ENCODE peak calls at places on chromosomes 12 and 14, in six cellular contexts. One of them, this sample, is unnamed. For H3K27me3, the result is how much of the 10 kb centered on the place peaks cover.

GRCh38 chr14:30573203-30573814 is 14.4 kb downstream of the G2E3 start:
- DNase-seq in dorsolateral prefrontal cortex: no peak
- DNase-seq in keratinocyte: no peak
- DNase-seq in Peyer's patch: no peak
- DNase-seq in GM06990: no peak
- DNase-seq in mesenchymal stem cell: peak
- DNase-seq in this sample: no peak

GRCh38 chr14:31205681-31206535 is 1.7 kb downstream of the HECTD1 start:
- DNase-seq in dorsolateral prefrontal cortex: no peak
- DNase-seq in keratinocyte: no peak
- DNase-seq in Peyer's patch: no peak
- DNase-seq in GM06990: no peak
- DNase-seq in mesenchymal stem cell: peak
- DNase-seq in this sample: no peak

GRCh38 chr12:2418579-2418978 is 365.8 kb downstream of the CACNA1C start:
- DNase-seq in dorsolateral prefrontal cortex: no peak
- DNase-seq in keratinocyte: no peak
- DNase-seq in Peyer's patch: no peak
- DNase-seq in GM06990: no peak
- DNase-seq in mesenchymal stem cell: no peak
- DNase-seq in this sample: no peak

GRCh38 chr12:5203274-5203673 is 159.6 kb downstream of the KCNA5 start:
- DNase-seq in dorsolateral prefrontal cortex: no peak
- DNase-seq in keratinocyte: no peak
- DNase-seq in Peyer's patch: no peak
- DNase-seq in GM06990: no peak
- DNase-seq in mesenchymal stem cell: no peak
- DNase-seq in this sample: no peak

GRCh38 chr14:30443368-30444007 is 115.5 kb upstream of the G2E3 start:
- DNase-seq in dorsolateral prefrontal cortex: no peak
- DNase-seq in keratinocyte: no peak
- DNase-seq in Peyer's patch: no peak
- DNase-seq in GM06990: no peak
- DNase-seq in mesenchymal stem cell: peak
- DNase-seq in this sample: no peak

GRCh38 chr14:24298892-24299254 is 707 bp downstream of the DHRS1 start:
- DNase-seq in dorsolateral prefrontal cortex: no peak
- DNase-seq in keratinocyte: peak
- DNase-seq in Peyer's patch: no peak
- DNase-seq in GM06990: no peak
- DNase-seq in mesenchymal stem cell: peak
- DNase-seq in this sample: peak

GRCh38 chr12:26224657-26225056 is 29.3 kb downstream of the SSPN start:
- DNase-seq in dorsolateral prefrontal cortex: no peak
- DNase-seq in keratinocyte: no peak
- DNase-seq in Peyer's patch: no peak
- DNase-seq in GM06990: no peak
- DNase-seq in mesenchymal stem cell: no peak
- DNase-seq in this sample: no peak

GRCh38 chr12:56361487-56362129 is 1.0 kb downstream of the APOF start:
- DNase-seq in dorsolateral prefrontal cortex: no peak
- DNase-seq in keratinocyte: no peak
- DNase-seq in Peyer's patch: no peak
- DNase-seq in GM06990: no peak
- DNase-seq in mesenchymal stem cell: no peak
- DNase-seq in this sample: no peak

GRCh38 chr12:27542628-27543027 is 18.6 kb downstream of the PPFIBP1 start:
- DNase-seq in dorsolateral prefrontal cortex: no peak
- DNase-seq in keratinocyte: peak
- DNase-seq in Peyer's patch: no peak
- DNase-seq in GM06990: no peak
- DNase-seq in mesenchymal stem cell: peak
- DNase-seq in this sample: no peak

GRCh38 chr14:30754778-30755177 is 119.6 kb upstream of the COCH start:
- DNase-seq in dorsolateral prefrontal cortex: no peak
- DNase-seq in keratinocyte: no peak
- DNase-seq in Peyer's patch: no peak
- DNase-seq in GM06990: no peak
- DNase-seq in mesenchymal stem cell: no peak
- DNase-seq in this sample: no peak

GRCh38 chr12:101299346-101299745 is 19.4 kb downstream of the UTP20 start:
- DNase-seq in dorsolateral prefrontal cortex: no peak
- DNase-seq in keratinocyte: no peak
- DNase-seq in Peyer's patch: no peak
- DNase-seq in GM06990: no peak
- DNase-seq in mesenchymal stem cell: no peak
- DNase-seq in this sample: no peak

GRCh38 chr14:75298187-75298985 is 19.8 kb downstream of the FOS start:
- DNase-seq in dorsolateral prefrontal cortex: no peak
- DNase-seq in keratinocyte: no peak
- DNase-seq in Peyer's patch: no peak
- DNase-seq in GM06990: no peak
- DNase-seq in mesenchymal stem cell: no peak
- DNase-seq in this sample: peak

DNA sequence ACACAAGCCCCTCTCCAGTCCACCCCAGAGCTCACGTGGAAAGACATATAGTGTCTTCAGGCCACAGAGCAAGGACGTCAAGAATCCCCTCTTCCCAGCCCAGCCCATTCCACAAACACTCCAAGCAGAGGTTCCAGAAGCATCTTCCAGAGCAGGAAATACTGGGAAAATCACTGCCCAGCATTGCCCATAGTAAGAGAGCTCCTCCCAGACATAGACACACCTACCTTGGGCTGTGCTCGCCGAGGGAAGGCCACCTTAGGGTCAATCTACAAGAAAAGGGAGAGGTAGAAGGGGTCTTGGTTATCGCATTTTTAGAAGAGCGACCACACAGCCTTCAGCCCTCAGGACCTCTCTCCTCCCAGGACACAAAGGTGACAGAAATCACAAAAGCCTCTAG is 4.5 kb downstream of the MSI1 start:
- DNase-seq in dorsolateral prefrontal cortex: no peak
- DNase-seq in keratinocyte: no peak
- DNase-seq in Peyer's patch: no peak
- DNase-seq in GM06990: no peak
- DNase-seq in mesenchymal stem cell: no peak
- DNase-seq in this sample: no peak
- H3K27me3 ChIP-seq in dorsolateral prefrontal cortex: under half
- H3K27me3 ChIP-seq in keratinocyte: half or more
- H3K27me3 ChIP-seq in Peyer's patch: under half
- H3K27me3 ChIP-seq in GM06990: under half
- H3K27me3 ChIP-seq in mesenchymal stem cell: under half
- H3K27me3 ChIP-seq in this sample: under half

DNA sequence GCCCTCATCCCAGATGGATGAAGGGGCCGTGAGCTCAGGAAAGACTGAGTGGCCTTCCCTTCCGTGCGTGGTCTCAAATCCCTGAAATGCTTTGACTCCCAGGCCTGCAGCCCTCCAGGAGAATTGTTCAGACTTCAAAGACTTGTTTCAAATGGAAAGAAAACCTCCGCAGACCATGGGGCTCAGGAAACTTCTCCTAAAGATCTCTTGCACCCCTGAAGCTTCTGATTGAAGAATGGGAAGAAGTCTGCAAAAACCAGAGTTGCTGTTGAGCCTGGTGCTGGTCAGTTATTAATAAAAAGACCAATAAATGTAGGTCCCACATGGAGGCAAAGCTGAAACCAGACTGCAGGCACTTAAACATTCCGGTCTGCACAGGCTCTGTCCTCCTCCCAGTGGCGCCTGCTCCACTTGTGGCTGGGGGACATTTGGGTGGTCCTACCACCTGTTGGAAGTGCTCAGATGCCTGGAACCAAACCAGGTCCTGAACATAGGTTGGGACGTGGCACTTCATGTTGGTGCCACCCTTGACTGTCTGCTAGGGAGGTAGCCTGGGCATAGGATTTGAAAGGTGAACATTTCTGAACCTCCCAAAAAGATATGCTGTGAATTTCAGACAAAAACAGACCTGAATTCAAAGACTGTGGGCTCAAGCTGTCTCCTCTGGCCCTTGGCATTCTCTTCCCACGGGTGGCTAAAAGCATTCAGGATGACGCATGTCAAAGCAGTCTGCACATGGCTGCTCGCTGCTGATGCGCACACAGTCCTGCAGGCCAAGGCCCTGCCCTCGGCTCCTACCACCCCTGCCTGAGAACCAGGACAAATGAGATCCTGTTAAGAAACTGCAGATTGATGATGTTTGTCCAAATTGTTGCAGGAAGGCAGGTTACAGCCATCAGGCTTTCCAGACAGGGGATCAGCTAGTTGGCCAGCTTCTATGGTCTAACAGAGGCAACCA is 36.2 kb upstream of the MEG3 start:
- DNase-seq in dorsolateral prefrontal cortex: no peak
- DNase-seq in keratinocyte: no peak
- DNase-seq in Peyer's patch: no peak
- DNase-seq in GM06990: no peak
- DNase-seq in mesenchymal stem cell: peak
- DNase-seq in this sample: no peak
- H3K27me3 ChIP-seq in dorsolateral prefrontal cortex: under half
- H3K27me3 ChIP-seq in keratinocyte: under half
- H3K27me3 ChIP-seq in Peyer's patch: under half
- H3K27me3 ChIP-seq in GM06990: under half
- H3K27me3 ChIP-seq in mesenchymal stem cell: under half
- H3K27me3 ChIP-seq in this sample: under half

DNA sequence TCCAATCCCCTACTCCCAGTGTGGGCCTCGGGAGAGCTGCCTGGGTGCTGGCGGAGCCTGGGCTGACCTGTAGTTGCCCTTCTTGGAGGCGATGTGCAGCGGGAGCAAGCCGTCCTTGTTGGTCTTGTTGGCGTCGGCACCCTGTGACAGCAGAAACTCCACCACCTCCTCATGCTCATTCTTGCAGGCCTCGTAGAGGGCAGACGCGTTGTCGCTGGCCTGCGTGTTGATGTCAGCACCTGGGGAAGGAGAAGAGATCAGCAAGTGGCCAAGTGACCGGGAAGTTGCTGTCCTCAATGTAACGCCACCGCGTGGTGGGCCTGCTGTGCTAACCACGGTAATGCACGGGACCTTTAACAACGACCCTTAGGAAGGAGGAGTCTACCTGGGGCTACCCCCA is 20.1 kb downstream of the FAM181A start:
- DNase-seq in dorsolateral prefrontal cortex: no peak
- DNase-seq in keratinocyte: no peak
- DNase-seq in Peyer's patch: no peak
- DNase-seq in GM06990: no peak
- DNase-seq in mesenchymal stem cell: no peak
- DNase-seq in this sample: no peak
- H3K27me3 ChIP-seq in dorsolateral prefrontal cortex: under half
- H3K27me3 ChIP-seq in keratinocyte: under half
- H3K27me3 ChIP-seq in Peyer's patch: under half
- H3K27me3 ChIP-seq in GM06990: under half
- H3K27me3 ChIP-seq in mesenchymal stem cell: under half
- H3K27me3 ChIP-seq in this sample: under half

DNA sequence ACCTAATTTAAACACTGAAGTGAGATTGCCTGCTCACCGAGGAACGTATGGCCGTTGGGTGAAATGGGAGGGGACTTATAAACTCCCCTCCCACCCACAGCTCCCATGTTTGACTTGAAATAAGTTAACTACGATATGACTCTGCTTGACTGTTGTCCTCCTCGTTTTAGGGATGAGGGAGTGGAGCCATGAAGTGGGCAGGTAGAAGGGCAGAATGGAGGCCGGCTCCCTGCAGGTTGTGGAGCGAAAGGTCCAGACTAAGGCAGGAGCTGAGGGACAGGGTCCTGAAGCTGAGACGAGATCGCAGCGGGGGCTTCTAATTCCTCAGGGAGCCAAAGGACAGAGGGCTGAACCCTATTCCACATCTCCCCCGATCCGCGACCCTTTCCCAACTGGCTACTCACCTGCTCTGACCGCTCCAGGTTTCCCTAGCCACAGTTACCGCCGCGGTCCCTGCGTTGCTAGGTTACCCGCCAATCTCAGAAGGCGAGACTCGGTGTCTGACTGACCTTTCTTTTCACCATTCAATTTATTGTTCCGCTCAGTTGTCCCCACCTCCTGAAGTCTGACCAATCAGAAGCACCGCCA is 577 bp upstream of the TPCN1 start:
- DNase-seq in dorsolateral prefrontal cortex: no peak
- DNase-seq in keratinocyte: no peak
- DNase-seq in Peyer's patch: no peak
- DNase-seq in GM06990: no peak
- DNase-seq in mesenchymal stem cell: no peak
- DNase-seq in this sample: no peak
- H3K27me3 ChIP-seq in dorsolateral prefrontal cortex: under half
- H3K27me3 ChIP-seq in keratinocyte: under half
- H3K27me3 ChIP-seq in Peyer's patch: under half
- H3K27me3 ChIP-seq in GM06990: under half
- H3K27me3 ChIP-seq in mesenchymal stem cell: under half
- H3K27me3 ChIP-seq in this sample: under half

GRCh38 chr12:92158711-92159534 is 13.3 kb upstream of the BTG1 start:
- DNase-seq in dorsolateral prefrontal cortex: no peak
- DNase-seq in keratinocyte: no peak
- DNase-seq in Peyer's patch: no peak
- DNase-seq in GM06990: no peak
- DNase-seq in mesenchymal stem cell: peak
- DNase-seq in this sample: no peak
- H3K27me3 ChIP-seq in dorsolateral prefrontal cortex: under half
- H3K27me3 ChIP-seq in keratinocyte: under half
- H3K27me3 ChIP-seq in Peyer's patch: under half
- H3K27me3 ChIP-seq in GM06990: under half
- H3K27me3 ChIP-seq in mesenchymal stem cell: under half
- H3K27me3 ChIP-seq in this sample: under half

GRCh38 chr14:105844047-105844630 is 317.8 kb downstream of the TMEM121 start:
- DNase-seq in dorsolateral prefrontal cortex: peak
- DNase-seq in keratinocyte: no peak
- DNase-seq in Peyer's patch: no peak
- DNase-seq in GM06990: no peak
- DNase-seq in mesenchymal stem cell: no peak
- DNase-seq in this sample: peak
- H3K27me3 ChIP-seq in dorsolateral prefrontal cortex: under half
- H3K27me3 ChIP-seq in keratinocyte: under half
- H3K27me3 ChIP-seq in Peyer's patch: under half
- H3K27me3 ChIP-seq in GM06990: under half
- H3K27me3 ChIP-seq in mesenchymal stem cell: under half
- H3K27me3 ChIP-seq in this sample: under half

This sample was measured in RWPE2.